ENCODE peak calls at places on chromosomes 16 and 17, in five cellular contexts. M is amygdala, B is lower lobe of right lung, E is iris pigment epithelial cell, N is ELR. V is an unnamed sample.

GRCh38 chr17:38748329-38749221 is at the start of gene PCGF2:
- DNase-seq in M (peak; percentile 39), B (peak; percentile 95), E (peak; percentile 77), N (peak; percentile 94), V (peak; percentile 78)

GRCh38 chr17:38701504-38702165 is 3.4 kb upstream of the MLLT6 start:
- DNase-seq in M (no peak), B (no peak), E (peak; percentile 38), N (peak; percentile 63), V (peak; percentile 31)

GRCh38 chr16:62079236-62079635 is 43.0 kb upstream of the CDH8 start:
- DNase-seq in M (no peak), B (no peak), E (no peak), N (no peak), V (no peak)

GRCh38 chr17:3794890-3795757 is 5.9 kb downstream of the ITGAE start:
- DNase-seq in M (no peak), B (no peak), E (peak; percentile 68), N (peak; percentile 79), V (no peak)

GRCh38 chr17:58083491-58084316 is 485 bp downstream of the DYNLL2 start:
- DNase-seq in M (no peak), B (peak; percentile 80), E (peak; percentile 28), N (peak; percentile 78), V (peak; percentile 12)

GRCh38 chr17:5762191-5762590 is 177.9 kb upstream of the NLRP1 start:
- DNase-seq in M (no peak), B (no peak), E (peak; percentile 64), N (peak; percentile 21), V (no peak)

GRCh38 chr16:67608367-67608766 is 36.6 kb upstream of the CARMIL2 start:
- DNase-seq in M (no peak), B (no peak), E (no peak), N (no peak), V (no peak)

GRCh38 chr17:50905460-50905803 is 39.3 kb upstream of the TOB1 start:
- DNase-seq in M (no peak), B (no peak), E (no peak), N (no peak), V (no peak)

GRCh38 chr16:19882186-19882585 is 2.5 kb downstream of the GPRC5B start:
- DNase-seq in M (peak; percentile 31), B (no peak), E (no peak), N (no peak), V (no peak)

GRCh38 chr16:69918241-69918640 is 32.9 kb upstream of the CLEC18A start:
- DNase-seq in M (no peak), B (no peak), E (peak; percentile 24), N (peak; percentile 35), V (no peak)

GRCh38 chr16:27405546-27406451 is 3.8 kb downstream of the IL21R start:
- DNase-seq in M (no peak), B (no peak), E (no peak), N (no peak), V (no peak)

GRCh38 chr16:88633684-88634140 is 4.7 kb upstream of the IL17C start:
- DNase-seq in M (no peak), B (peak; percentile 62), E (peak; percentile 42), N (peak; percentile 53), V (peak; percentile 34)

GRCh38 chr16:85612801-85613608 is at the start of gene GSE1:
- DNase-seq in M (no peak), B (peak; percentile 97), E (peak; percentile 82), N (peak; percentile 85), V (peak; percentile 91)

GRCh38 chr17:71032746-71033273 is 863.5 kb downstream of the KCNJ2 start:
- DNase-seq in M (no peak), B (no peak), E (no peak), N (no peak), V (no peak)

GRCh38 chr16:46857261-46857962 is 26.4 kb upstream of the C16orf87 start:
- DNase-seq in M (peak; percentile 37), B (no peak), E (peak; percentile 71), N (peak; percentile 77), V (no peak)

GRCh38 chr17:45722161-45722560 is 62.0 kb upstream of the CRHR1 start:
- DNase-seq in M (no peak), B (no peak), E (peak; percentile 4), N (peak; percentile 58), V (no peak)

GRCh38 chr17:68497885-68498319 is 14.3 kb upstream of the PRKAR1A start:
- DNase-seq in M (no peak), B (peak; percentile 54), E (no peak), N (no peak), V (no peak)